ENCODE peak calls at places on chromosomes 12 and 14, in eight cellular contexts. H, A, Y, J, X, V, T and K are unnamed samples.

GRCh38 chr14:63852817-63853730 is at the start of gene SYNE2:
- DNase-seq in H (peak; percentile 74), A (peak; percentile 70), Y (peak; percentile 84), J (peak; percentile 82), X (no peak), V (peak; percentile 87), T (peak; percentile 55), K (peak; percentile 75)

GRCh38 chr14:100293497-100294212 is 12.6 kb downstream of the SLC25A29 start:
- DNase-seq in H (no peak), A (no peak), Y (no peak), J (no peak), X (no peak), V (no peak), T (no peak), K (no peak)

GRCh38 chr14:101508196-101508947 is 52.9 kb upstream of the DIO3 start:
- DNase-seq in H (no peak), A (no peak), Y (no peak), J (no peak), X (no peak), V (no peak), T (no peak), K (no peak)

GRCh38 chr12:108198043-108198442 is 69.0 kb downstream of the WSCD2 start:
- DNase-seq in H (no peak), A (no peak), Y (no peak), J (no peak), X (no peak), V (no peak), T (no peak), K (no peak)

GRCh38 chr12:101793401-101793800 is 37.4 kb downstream of the GNPTAB start:
- DNase-seq in H (peak; percentile 87), A (peak; percentile 53), Y (no peak), J (no peak), X (no peak), V (no peak), T (no peak), K (peak; percentile 85)

GRCh38 chr14:55373784-55374725 is 37.6 kb downstream of the ATG14 start:
- DNase-seq in H (peak; percentile 77), A (peak; percentile 53), Y (no peak), J (no peak), X (no peak), V (no peak), T (no peak), K (peak; percentile 68)

GRCh38 chr12:100267603-100268281 is 765 bp downstream of the SCYL2 start:
- DNase-seq in H (peak; percentile 58), A (peak; percentile 40), Y (no peak), J (no peak), X (no peak), V (no peak), T (peak; percentile 19), K (peak; percentile 42)

GRCh38 chr14:23862513-23862912 is 91.1 kb upstream of the DHRS4 start:
- DNase-seq in H (no peak), A (no peak), Y (no peak), J (no peak), X (no peak), V (no peak), T (no peak), K (no peak)

GRCh38 chr14:59540852-59541251 is 35.8 kb downstream of the CCDC175 start:
- DNase-seq in H (no peak), A (no peak), Y (no peak), J (no peak), X (no peak), V (no peak), T (no peak), K (no peak)

GRCh38 chr12:47025798-47026197 is 53.6 kb upstream of the PCED1B start:
- DNase-seq in H (no peak), A (no peak), Y (no peak), J (no peak), X (no peak), V (no peak), T (no peak), K (no peak)

GRCh38 chr12:70691018-70691672 is 53.9 kb upstream of the PTPRB start:
- DNase-seq in H (peak; percentile 90), A (peak; percentile 59), Y (no peak), J (no peak), X (no peak), V (no peak), T (no peak), K (peak; percentile 82)

GRCh38 chr12:70686299-70686698 is 49.1 kb upstream of the PTPRB start:
- DNase-seq in H (no peak), A (no peak), Y (no peak), J (no peak), X (no peak), V (no peak), T (no peak), K (no peak)

GRCh38 chr12:70683976-70684375 is 46.7 kb upstream of the PTPRB start:
- DNase-seq in H (no peak), A (no peak), Y (no peak), J (no peak), X (no peak), V (no peak), T (no peak), K (no peak)

GRCh38 chr12:70692681-70693288 is 55.6 kb upstream of the PTPRB start:
- DNase-seq in H (peak; percentile 46), A (peak; percentile 4), Y (no peak), J (peak; percentile 17), X (no peak), V (no peak), T (no peak), K (peak; percentile 72)

GRCh38 chr12:70686907-70687306 is 49.7 kb upstream of the PTPRB start:
- DNase-seq in H (no peak), A (no peak), Y (no peak), J (no peak), X (no peak), V (no peak), T (no peak), K (no peak)
- TF ChIP-seq CTCF in H (no peak), A (no peak), Y (no peak), J (no peak), X (no peak), V (no peak), T (no peak), K (no peak)

DNA sequence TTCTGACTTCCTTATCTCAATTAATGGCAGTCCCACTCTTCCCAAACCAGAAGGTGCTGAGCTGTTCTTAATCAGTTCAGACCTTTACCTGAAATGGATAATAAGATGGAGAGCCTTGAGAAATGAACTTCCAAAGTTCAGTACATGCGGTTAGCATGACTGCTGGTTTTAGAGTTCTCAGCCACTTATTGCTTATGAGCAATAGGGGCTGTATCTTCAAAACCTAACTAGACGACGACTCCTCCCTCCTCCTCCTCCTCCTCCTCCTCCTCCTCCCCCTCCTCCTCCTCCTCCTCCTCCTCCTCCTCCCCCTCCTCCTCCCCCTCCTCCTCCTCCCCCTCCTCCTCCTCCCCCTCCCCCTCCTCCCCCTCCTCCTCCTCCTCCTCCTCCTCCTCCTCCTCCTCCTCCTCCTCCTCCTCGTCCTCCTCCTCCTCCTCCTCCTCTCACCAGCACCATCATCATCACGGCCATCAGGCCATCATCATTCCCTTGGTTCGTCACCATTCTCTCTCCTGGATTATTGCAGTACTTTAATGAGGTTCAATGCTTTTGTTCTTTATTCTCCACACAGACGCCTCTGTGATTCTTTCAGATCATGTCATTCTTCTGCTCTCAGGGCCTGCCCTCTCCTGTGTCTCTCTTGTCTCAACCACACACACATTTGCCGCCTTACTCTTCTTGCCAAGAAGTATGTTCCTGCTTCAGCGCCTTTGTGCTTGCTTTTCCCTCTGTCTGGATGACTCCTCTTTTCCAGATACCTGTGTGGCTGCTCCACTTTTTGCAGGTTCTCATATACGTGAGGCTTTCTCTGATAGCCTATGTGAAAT is 2.7 kb downstream of the PCNX1 start:
- DNase-seq in H (peak; percentile 48), A (no peak), Y (no peak), J (no peak), X (no peak), V (no peak), T (no peak), K (no peak)
- H3K4me3 ChIP-seq in H (peak overlapping the region; percentile 88), A (peak overlapping the region; percentile 89), Y (peak overlapping the region; percentile 94), J (no peak overlapping the region), X (peak overlapping the region; percentile 89), V (no peak overlapping the region), T (no peak overlapping the region), K (peak overlapping the region; percentile 26)

DNA sequence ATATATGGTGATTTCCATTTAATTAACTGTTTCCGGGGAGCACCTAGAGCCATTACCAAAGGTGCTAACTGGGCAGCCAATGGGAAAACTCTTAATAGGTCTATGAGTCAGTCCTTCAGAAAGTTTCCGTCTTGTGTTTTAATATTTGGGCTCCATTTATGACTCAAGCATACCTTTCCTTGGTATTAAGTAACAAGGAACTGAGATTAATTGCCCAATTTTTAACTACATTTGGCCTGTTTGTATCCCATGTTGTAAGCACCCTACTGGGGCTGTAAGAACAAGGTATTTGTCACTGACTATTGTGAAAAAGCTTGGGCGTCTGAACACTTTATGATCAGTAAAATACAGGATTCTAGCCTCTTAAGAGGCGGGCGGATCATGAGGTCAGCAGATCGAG is 62.8 kb upstream of the FOXN3 start:
- DNase-seq in H (peak; percentile 55), A (peak; percentile 54), Y (no peak), J (no peak), X (no peak), V (no peak), T (no peak), K (peak; percentile 71)
- TF ChIP-seq CTCF in H (no peak), A (no peak), Y (no peak), J (no peak), X (no peak), V (no peak), T (no peak), K (no peak)

GRCh38 chr12:89951050-89951693 is 242.5 kb upstream of the ATP2B1 start:
- DNase-seq in H (peak; percentile 56), A (peak; percentile 36), Y (no peak), J (peak; percentile 81), X (no peak), V (peak; percentile 29), T (no peak), K (no peak)

GRCh38 chr12:89950421-89950820 is 241.8 kb upstream of the ATP2B1 start:
- DNase-seq in H (no peak), A (no peak), Y (no peak), J (no peak), X (no peak), V (no peak), T (no peak), K (no peak)

GRCh38 chr12:89948266-89949175 is 239.9 kb upstream of the ATP2B1 start:
- DNase-seq in H (peak; percentile 23), A (peak; percentile 66), Y (no peak), J (no peak), X (no peak), V (no peak), T (no peak), K (no peak)

GRCh38 chr12:89947437-89948265 is 239.0 kb upstream of the ATP2B1 start:
- DNase-seq in H (peak; percentile 91), A (peak; percentile 97), Y (no peak), J (peak; percentile 60), X (peak; percentile 78), V (no peak), T (no peak), K (peak; percentile 93)

DNA sequence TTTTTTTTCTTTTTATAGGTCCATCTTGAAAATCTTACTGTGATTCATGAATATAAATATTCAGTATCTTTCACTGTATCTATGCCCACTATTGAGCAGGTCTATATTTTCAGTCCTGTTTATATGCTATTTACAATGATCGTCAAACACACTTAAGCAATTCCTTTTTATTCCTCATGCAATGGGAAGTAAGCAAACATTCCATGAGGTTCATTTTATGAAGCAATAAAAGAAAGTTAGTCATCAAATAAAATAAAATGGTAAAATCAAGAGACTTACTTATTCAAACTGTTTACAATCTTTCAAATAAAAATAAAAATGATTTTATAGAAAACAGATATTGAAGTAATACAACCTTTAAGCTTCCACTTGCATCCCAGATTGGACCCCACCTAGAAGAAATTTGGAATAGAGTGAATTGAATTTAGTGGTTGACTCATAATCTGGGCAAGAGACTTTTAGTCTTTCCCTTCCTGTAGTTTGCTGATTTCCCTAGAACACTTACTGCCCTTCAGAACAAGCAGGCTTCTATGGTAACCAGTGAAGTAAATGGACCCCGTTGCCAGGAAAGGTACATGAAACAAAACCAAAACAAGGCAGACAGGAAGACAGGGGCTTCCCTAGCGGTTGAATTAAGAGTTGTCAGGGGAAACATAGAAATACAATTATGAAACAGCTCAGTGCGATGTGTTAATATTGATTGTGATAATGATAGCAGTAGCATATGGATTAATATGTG is 241.0 kb upstream of the ATP2B1 start:
- DNase-seq in H (peak; percentile 83), A (peak; percentile 85), Y (no peak), J (peak; percentile 71), X (no peak), V (no peak), T (no peak), K (peak; percentile 89)
- H3K4me3 ChIP-seq in H (no peak overlapping the region), A (no peak overlapping the region), Y (no peak overlapping the region), J (peak overlapping the region; percentile 10), X (no peak overlapping the region), V (no peak overlapping the region), T (no peak overlapping the region), K (no peak overlapping the region)